ENCODE peak calls at places on chromosomes 7 and 10, in six cellular contexts. Q, K, M, G, U and Y are unnamed samples.
A peak's percentile ranks its signal among the peaks of the same experiment; 100 is the strongest.

GRCh38 chr7:158881731-158882130 is 25.4 kb downstream of the DYNC2I1 start:
- DNase-seq in Q (no peak), K (no peak), M (no peak), G (no peak), U (no peak), Y (no peak)

GRCh38 chr7:101410743-101411476 is 48.2 kb downstream of the COL26A1 start:
- DNase-seq in Q (peak; percentile 80), K (peak; percentile 97), M (no peak), G (peak; percentile 27), U (peak; percentile 83), Y (no peak)

GRCh38 chr10:7027913-7028808 is 382.7 kb downstream of the SFMBT2 start:
- DNase-seq in Q (no peak), K (no peak), M (no peak), G (peak; percentile 61), U (no peak), Y (peak; percentile 43)

GRCh38 chr10:69202332-69202731 is 17.8 kb upstream of the HKDC1 start:
- DNase-seq in Q (no peak), K (no peak), M (no peak), G (no peak), U (no peak), Y (peak; percentile 73)

GRCh38 chr10:9096288-9096687 is 1041.8 kb downstream of the GATA3 start:
- DNase-seq in Q (no peak), K (no peak), M (no peak), G (no peak), U (no peak), Y (no peak)

GRCh38 chr10:113765910-113766309 is 14.4 kb downstream of the PLEKHS1 start:
- DNase-seq in Q (no peak), K (no peak), M (no peak), G (no peak), U (no peak), Y (no peak)

GRCh38 chr7:94313926-94314325 is 80.8 kb upstream of the COL1A2 start:
- DNase-seq in Q (no peak), K (no peak), M (no peak), G (no peak), U (no peak), Y (peak; percentile 55)

GRCh38 chr7:128431221-128431620 is 21.4 kb upstream of the IMPDH1 start:
- DNase-seq in Q (no peak), K (peak; percentile 62), M (peak; percentile 88), G (no peak), U (no peak), Y (no peak)

GRCh38 chr10:80472234-80473095 is 18.4 kb downstream of the TSPAN14 start:
- DNase-seq in Q (no peak), K (no peak), M (no peak), G (peak; percentile 87), U (no peak), Y (peak; percentile 85)

GRCh38 chr7:106493041-106493731 is 167.8 kb downstream of the CCDC71L start:
- DNase-seq in Q (no peak), K (no peak), M (no peak), G (no peak), U (no peak), Y (no peak)

GRCh38 chr7:44141221-44141850 is at the start of gene MYL7:
- DNase-seq in Q (no peak), K (no peak), M (no peak), G (no peak), U (no peak), Y (no peak)

GRCh38 chr10:81177651-81178244 is 640.0 kb downstream of the SH2D4B start:
- DNase-seq in Q (no peak), K (no peak), M (no peak), G (no peak), U (no peak), Y (no peak)

GRCh38 chr7:100476903-100477870 is 1.8 kb downstream of the TSC22D4 start:
- DNase-seq in Q (no peak), K (peak; percentile 52), M (no peak), G (no peak), U (no peak), Y (no peak)

GRCh38 chr7:135930565-135931423 is 46.4 kb downstream of the MTPN start:
- DNase-seq in Q (no peak), K (no peak), M (peak; percentile 43), G (peak; percentile 71), U (no peak), Y (peak; percentile 62)

DNA sequence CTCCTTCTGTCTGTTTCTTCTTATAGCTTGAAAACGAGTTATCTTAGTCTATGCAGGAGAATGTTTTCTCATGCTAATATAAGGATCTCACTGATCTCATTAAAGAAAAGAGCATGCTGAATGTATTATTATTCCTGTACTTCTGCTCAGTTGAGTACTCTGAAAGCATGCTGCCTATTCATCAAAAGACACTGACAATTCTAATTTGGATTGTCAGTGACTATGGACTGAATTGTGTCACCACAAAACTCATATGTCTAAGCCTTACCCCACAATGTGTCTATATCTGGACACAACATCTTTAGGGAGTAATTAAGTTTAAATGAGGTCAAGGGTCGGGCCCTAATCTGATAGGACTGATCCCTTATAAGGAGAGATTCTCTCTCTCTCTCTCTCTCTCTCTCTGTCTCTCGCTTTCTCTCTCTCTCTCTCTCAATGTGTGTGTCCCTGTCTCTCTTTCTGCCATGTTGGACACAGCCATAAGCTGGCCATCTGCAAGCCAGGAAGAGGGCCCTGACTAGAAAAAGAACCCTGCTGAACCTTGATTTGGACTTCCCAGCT is 98.4 kb downstream of the GNAT3 start:
- DNase-seq in Q (no peak), K (no peak), M (no peak), G (no peak), U (no peak), Y (no peak)
- H3K14ac ChIP-seq in Q (no peak overlapping the region), K (no peak overlapping the region), M (no peak overlapping the region), G (no peak overlapping the region), U (no peak overlapping the region), Y (no peak overlapping the region)

GRCh38 chr7:85489498-85489897 is 302.6 kb upstream of the SEMA3D start:
- DNase-seq in Q (no peak), K (no peak), M (no peak), G (peak; percentile 87), U (no peak), Y (peak; percentile 95)

GRCh38 chr7:85483205-85483604 is 296.3 kb upstream of the SEMA3D start:
- DNase-seq in Q (no peak), K (no peak), M (no peak), G (peak; percentile 46), U (no peak), Y (peak; percentile 77)

DNA sequence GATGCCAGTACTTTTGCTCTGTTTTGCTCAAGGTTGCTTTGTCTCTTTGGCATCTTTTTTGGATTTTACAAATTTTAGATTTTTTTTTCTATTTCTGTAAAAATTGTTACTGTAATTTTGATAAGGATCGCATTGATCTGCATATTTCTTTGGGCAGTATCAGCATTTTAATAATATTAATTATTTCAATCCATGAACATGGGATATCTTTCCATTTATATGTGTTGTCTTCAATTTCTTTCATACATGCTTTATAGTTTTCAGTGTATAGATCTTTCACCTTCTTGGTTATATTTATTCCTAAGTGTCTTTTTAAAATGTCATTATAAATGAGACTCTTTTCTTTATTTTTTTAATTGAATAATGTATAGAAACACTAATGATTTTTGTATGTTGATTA is 301.6 kb upstream of the SEMA3D start:
- DNase-seq in Q (no peak), K (no peak), M (no peak), G (no peak), U (no peak), Y (no peak)
- H3K14ac ChIP-seq in Q (no peak overlapping the region), K (no peak overlapping the region), M (no peak overlapping the region), G (no peak overlapping the region), U (no peak overlapping the region), Y (no peak overlapping the region)

GRCh38 chr7:45651540-45651939 is 77.4 kb downstream of the ADCY1 start:
- DNase-seq in Q (no peak), K (no peak), M (no peak), G (no peak), U (no peak), Y (no peak)

GRCh38 chr7:45652630-45653029 is 78.5 kb downstream of the ADCY1 start:
- DNase-seq in Q (no peak), K (no peak), M (no peak), G (no peak), U (no peak), Y (no peak)

GRCh38 chr7:45649560-45650346 is 75.6 kb downstream of the ADCY1 start:
- DNase-seq in Q (no peak), K (no peak), M (no peak), G (no peak), U (no peak), Y (no peak)

GRCh38 chr7:45650404-45651055 is 76.4 kb downstream of the ADCY1 start:
- DNase-seq in Q (no peak), K (no peak), M (no peak), G (no peak), U (no peak), Y (no peak)

DNA sequence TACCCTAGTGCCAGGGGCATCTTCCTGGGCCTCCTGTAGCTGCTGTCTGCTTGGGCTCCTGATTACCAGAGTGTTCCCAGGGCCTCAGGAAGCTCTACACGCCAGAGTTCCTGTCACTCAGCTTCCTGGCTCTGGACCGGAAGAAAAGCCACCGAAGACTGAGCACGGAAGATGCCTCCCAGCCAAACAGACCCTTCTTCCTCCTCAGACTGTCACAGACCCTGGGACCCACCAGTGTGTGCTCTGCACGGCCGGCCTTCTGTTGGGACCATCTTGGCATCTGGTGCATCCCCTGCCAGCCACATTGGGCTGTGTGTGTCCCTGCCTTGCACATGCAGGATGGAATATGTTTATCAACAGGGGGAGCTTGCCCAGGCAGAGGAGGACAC is 76.9 kb downstream of the ADCY1 start:
- DNase-seq in Q (no peak), K (no peak), M (no peak), G (no peak), U (no peak), Y (no peak)
- H3K14ac ChIP-seq in Q (no peak overlapping the region), K (no peak overlapping the region), M (no peak overlapping the region), G (no peak overlapping the region), U (no peak overlapping the region), Y (no peak overlapping the region)

DNA sequence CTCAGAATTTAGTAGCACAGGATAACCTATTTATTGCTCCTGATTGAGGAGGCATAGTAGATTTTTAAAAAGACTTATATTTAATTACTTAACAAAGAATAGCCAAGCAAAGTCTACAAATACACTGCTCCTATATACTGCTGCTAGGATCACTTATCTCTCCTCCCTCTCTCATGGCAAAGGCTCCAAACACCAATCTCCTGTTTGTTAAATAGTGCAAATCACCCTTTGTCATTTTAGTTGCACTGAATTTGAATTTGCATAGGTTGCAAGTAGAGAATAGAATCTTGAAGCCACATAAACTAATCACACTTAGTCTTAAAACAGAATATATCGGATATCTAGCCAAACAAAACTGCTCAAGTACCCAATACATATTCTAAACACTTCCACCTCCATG is 219.1 kb upstream of the LRRN3 start:
- DNase-seq in Q (no peak), K (no peak), M (no peak), G (no peak), U (no peak), Y (no peak)
- H3K14ac ChIP-seq in Q (no peak overlapping the region), K (no peak overlapping the region), M (no peak overlapping the region), G (no peak overlapping the region), U (no peak overlapping the region), Y (no peak overlapping the region)

GRCh38 chr7:134075799-134076198 is 51.3 kb upstream of the LRGUK start:
- DNase-seq in Q (no peak), K (no peak), M (no peak), G (no peak), U (no peak), Y (no peak)
- H3K14ac ChIP-seq in Q (no peak overlapping the region), K (no peak overlapping the region), M (no peak overlapping the region), G (no peak overlapping the region), U (no peak overlapping the region), Y (no peak overlapping the region)